ENCODE peak calls at places on chromosomes 1 and 21, in nine cellular contexts. One of them, this sample, is unnamed.
A peak's percentile ranks its signal among the peaks of the same experiment; 100 is the strongest.

GRCh38 chr21:34105947-34106541 is 32.7 kb downstream of the MRPS6 start:
- DNase-seq in brain microvascular endothelial cell: no peak
- DNase-seq in neural crest cell: no peak
- DNase-seq in nucleus accumbens: no peak
- DNase-seq in GM03348: no peak
- DNase-seq in left ventricle myocardium inferior: no peak
- DNase-seq in bronchial epithelial cell: no peak
- DNase-seq in RPMI8226: no peak
- DNase-seq in iPS-NIHi11: no peak
- DNase-seq in this sample: no peak

GRCh38 chr1:30759718-30760281 is 2.2 kb upstream of the LAPTM5 start:
- DNase-seq in brain microvascular endothelial cell: no peak
- DNase-seq in neural crest cell: no peak
- DNase-seq in nucleus accumbens: no peak
- DNase-seq in GM03348: no peak
- DNase-seq in left ventricle myocardium inferior: no peak
- DNase-seq in bronchial epithelial cell: no peak
- DNase-seq in RPMI8226: no peak
- DNase-seq in iPS-NIHi11: no peak
- DNase-seq in this sample: no peak

GRCh38 chr1:237016626-237017025 is 12.4 kb upstream of the MT1HL1 start:
- DNase-seq in brain microvascular endothelial cell: no peak
- DNase-seq in neural crest cell: no peak
- DNase-seq in nucleus accumbens: no peak
- DNase-seq in GM03348: no peak
- DNase-seq in left ventricle myocardium inferior: no peak
- DNase-seq in bronchial epithelial cell: no peak
- DNase-seq in RPMI8226: no peak
- DNase-seq in iPS-NIHi11: peak; percentile 42
- DNase-seq in this sample: no peak

GRCh38 chr1:233327938-233328660 is 575 bp downstream of the MAP3K21 start:
- DNase-seq in brain microvascular endothelial cell: no peak
- DNase-seq in neural crest cell: no peak
- DNase-seq in nucleus accumbens: no peak
- DNase-seq in GM03348: peak; percentile 31
- DNase-seq in left ventricle myocardium inferior: no peak
- DNase-seq in bronchial epithelial cell: peak; percentile 8
- DNase-seq in RPMI8226: peak; percentile 67
- DNase-seq in iPS-NIHi11: peak; percentile 43
- DNase-seq in this sample: peak; percentile 73

GRCh38 chr1:54124906-54125305 is 27.9 kb downstream of the CDCP2 start:
- DNase-seq in brain microvascular endothelial cell: no peak
- DNase-seq in neural crest cell: no peak
- DNase-seq in nucleus accumbens: no peak
- DNase-seq in GM03348: no peak
- DNase-seq in left ventricle myocardium inferior: no peak
- DNase-seq in bronchial epithelial cell: no peak
- DNase-seq in RPMI8226: no peak
- DNase-seq in iPS-NIHi11: no peak
- DNase-seq in this sample: no peak

GRCh38 chr1:182855886-182856285 is 16.7 kb downstream of the DHX9 start:
- DNase-seq in brain microvascular endothelial cell: no peak
- DNase-seq in neural crest cell: no peak
- DNase-seq in nucleus accumbens: no peak
- DNase-seq in GM03348: no peak
- DNase-seq in left ventricle myocardium inferior: no peak
- DNase-seq in bronchial epithelial cell: no peak
- DNase-seq in RPMI8226: no peak
- DNase-seq in iPS-NIHi11: no peak
- DNase-seq in this sample: no peak

GRCh38 chr1:31583995-31584868 is 7.9 kb downstream of the TINAGL1 start:
- DNase-seq in brain microvascular endothelial cell: peak; percentile 66
- DNase-seq in neural crest cell: no peak
- DNase-seq in nucleus accumbens: no peak
- DNase-seq in GM03348: no peak
- DNase-seq in left ventricle myocardium inferior: peak; percentile 89
- DNase-seq in bronchial epithelial cell: no peak
- DNase-seq in RPMI8226: peak; percentile 64
- DNase-seq in iPS-NIHi11: no peak
- DNase-seq in this sample: peak; percentile 96

GRCh38 chr1:1440941-1441888 is 5.7 kb downstream of the VWA1 start:
- DNase-seq in brain microvascular endothelial cell: no peak
- DNase-seq in neural crest cell: peak; percentile 61
- DNase-seq in nucleus accumbens: peak; percentile 36
- DNase-seq in GM03348: peak; percentile 93
- DNase-seq in left ventricle myocardium inferior: peak; percentile 43
- DNase-seq in bronchial epithelial cell: no peak
- DNase-seq in RPMI8226: peak; percentile 79
- DNase-seq in iPS-NIHi11: peak; percentile 92
- DNase-seq in this sample: peak; percentile 100

GRCh38 chr21:45994086-45994661 is 12.6 kb downstream of the COL6A1 start:
- DNase-seq in brain microvascular endothelial cell: no peak
- DNase-seq in neural crest cell: no peak
- DNase-seq in nucleus accumbens: no peak
- DNase-seq in GM03348: peak; percentile 39
- DNase-seq in left ventricle myocardium inferior: peak; percentile 17
- DNase-seq in bronchial epithelial cell: no peak
- DNase-seq in RPMI8226: no peak
- DNase-seq in iPS-NIHi11: peak; percentile 18
- DNase-seq in this sample: peak; percentile 95

GRCh38 chr1:107477233-107477632 is 336.4 kb downstream of the NTNG1 start:
- DNase-seq in brain microvascular endothelial cell: no peak
- DNase-seq in neural crest cell: no peak
- DNase-seq in nucleus accumbens: no peak
- DNase-seq in GM03348: no peak
- DNase-seq in left ventricle myocardium inferior: no peak
- DNase-seq in bronchial epithelial cell: no peak
- DNase-seq in RPMI8226: no peak
- DNase-seq in iPS-NIHi11: peak; percentile 50
- DNase-seq in this sample: no peak

GRCh38 chr1:20359451-20360330 is 69.0 kb downstream of the VWA5B1 start:
- DNase-seq in brain microvascular endothelial cell: no peak
- DNase-seq in neural crest cell: no peak
- DNase-seq in nucleus accumbens: no peak
- DNase-seq in GM03348: no peak
- DNase-seq in left ventricle myocardium inferior: no peak
- DNase-seq in bronchial epithelial cell: no peak
- DNase-seq in RPMI8226: peak; percentile 95
- DNase-seq in iPS-NIHi11: no peak
- DNase-seq in this sample: peak; percentile 74

GRCh38 chr1:2451744-2452582 is 24.1 kb upstream of the PLCH2 start:
- DNase-seq in brain microvascular endothelial cell: peak; percentile 94
- DNase-seq in neural crest cell: no peak
- DNase-seq in nucleus accumbens: no peak
- DNase-seq in GM03348: peak; percentile 85
- DNase-seq in left ventricle myocardium inferior: no peak
- DNase-seq in bronchial epithelial cell: peak; percentile 93
- DNase-seq in RPMI8226: no peak
- DNase-seq in iPS-NIHi11: no peak
- DNase-seq in this sample: peak; percentile 100

This sample was measured in osteoblast.